ENCODE peak calls at places on chromosome 7, in five cellular contexts. R, B, Y, I and H are unnamed samples.

GRCh38 chr7:109282726-109283125 is 713.1 kb downstream of the DNAJB9 start:
- DNase-seq in R (no peak), I (no peak), B (no peak), Y (no peak), H (no peak)

GRCh38 chr7:2633538-2634264 is 1.9 kb downstream of the TTYH3 start:
- DNase-seq in B (peak), Y (no peak), R (no peak), I (peak), H (peak)

GRCh38 chr7:64516451-64516850 is 46.4 kb downstream of the ZNF680 start:
- DNase-seq in I (no peak), Y (no peak), B (no peak), R (no peak), H (no peak)

GRCh38 chr7:100503350-100503735 is 19.6 kb downstream of the NYAP1 start:
- DNase-seq in B (no peak), Y (no peak), I (peak), R (no peak), H (no peak)

GRCh38 chr7:10128748-10129147 is 844.9 kb upstream of the PHF14 start:
- DNase-seq in I (no peak), R (no peak), Y (peak), B (no peak), H (peak)

GRCh38 chr7:100895701-100895955 is at the start of gene ACHE:
- DNase-seq in Y (no peak), I (no peak), R (no peak), B (no peak), H (peak)

GRCh38 chr7:156558198-156558597 is 82.4 kb upstream of the RNF32 start:
- DNase-seq in I (no peak), R (no peak), Y (no peak), B (peak), H (no peak)

GRCh38 chr7:26789481-26790175 is 74.8 kb downstream of the SKAP2 start:
- DNase-seq in I (no peak), Y (no peak), B (no peak), R (no peak), H (no peak)

GRCh38 chr7:45682358-45682735 is 108.2 kb downstream of the ADCY1 start:
- DNase-seq in Y (no peak), B (no peak), R (no peak), I (no peak), H (no peak)
- TF ChIP-seq ESRRA in Y (no peak), B (no peak), R (no peak), I (no peak), H (no peak)

DNA sequence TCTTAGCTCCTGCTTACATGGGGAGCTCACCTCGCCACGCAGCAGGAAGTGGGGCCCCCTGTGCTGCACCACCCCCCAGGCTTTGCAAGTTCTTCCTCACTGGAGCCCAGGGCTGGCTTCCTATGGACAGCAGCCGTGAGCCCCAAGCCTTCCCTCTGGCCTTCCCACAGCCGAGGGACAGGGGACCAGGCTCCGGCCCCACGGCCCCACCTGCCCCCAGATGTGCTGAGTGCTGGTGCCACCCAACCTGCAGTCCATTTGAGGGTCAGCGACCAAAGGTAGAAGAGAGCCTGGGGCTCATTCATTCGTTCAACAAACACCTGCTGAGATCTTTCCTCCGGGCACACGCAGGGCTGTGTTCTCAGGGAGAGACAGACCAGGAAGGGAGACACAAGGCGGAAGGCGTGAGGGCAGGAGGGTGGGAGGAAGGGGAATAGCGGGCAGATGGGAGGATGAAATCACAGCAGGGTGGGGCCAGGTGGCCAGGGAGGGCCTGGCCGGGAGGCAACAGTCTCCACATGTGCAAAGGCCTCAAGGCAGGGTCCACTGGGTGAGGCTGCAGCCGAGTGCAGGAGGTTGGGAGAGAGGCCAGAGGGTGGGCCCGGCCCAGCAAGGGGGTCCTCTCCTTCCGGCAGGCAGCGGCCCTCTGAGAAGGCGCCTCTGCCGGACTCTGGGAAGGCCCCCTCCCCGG is 100.1 kb downstream of the FOXL3 start:
- DNase-seq in R (no peak), I (no peak), B (no peak), Y (peak), H (no peak)
- TF ChIP-seq ESRRA in R (no peak), I (no peak), B (no peak), Y (no peak), H (no peak)

GRCh38 chr7:8178353-8178752 is 83.6 kb downstream of the ICA1 start:
- DNase-seq in R (no peak), Y (no peak), I (no peak), B (no peak), H (no peak)
- TF ChIP-seq ESRRA in R (no peak), Y (no peak), I (no peak), B (no peak), H (no peak)

DNA sequence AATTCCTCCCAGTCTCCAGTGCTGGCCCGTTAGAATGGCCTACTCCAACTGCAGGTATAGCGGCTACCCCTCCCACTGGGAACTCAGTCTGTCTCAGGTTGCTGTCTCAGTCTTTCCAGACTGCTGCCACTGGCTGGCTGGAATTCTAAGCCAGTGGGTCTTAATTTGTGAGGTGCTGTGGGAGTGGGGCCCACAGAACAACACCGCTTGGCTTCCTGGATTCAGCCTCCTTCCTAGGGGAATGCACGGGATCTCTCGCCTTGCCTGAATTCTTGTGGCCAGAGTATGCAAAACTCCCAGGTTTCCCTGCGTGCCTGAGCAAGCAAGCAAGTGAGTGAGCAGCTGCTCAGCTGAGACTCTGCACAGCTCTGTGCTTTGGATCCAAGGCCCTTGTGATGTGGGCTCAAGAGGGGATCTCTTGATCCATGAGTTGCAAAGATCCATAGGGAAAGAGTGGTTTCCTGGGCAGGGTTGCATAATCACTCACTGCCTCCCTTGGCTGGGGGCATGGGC is 41.5 kb upstream of the GPR141 start:
- DNase-seq in B (no peak), I (no peak), Y (no peak), R (no peak), H (no peak)
- TF ChIP-seq ESRRA in B (no peak), I (no peak), Y (no peak), R (no peak), H (no peak)

DNA sequence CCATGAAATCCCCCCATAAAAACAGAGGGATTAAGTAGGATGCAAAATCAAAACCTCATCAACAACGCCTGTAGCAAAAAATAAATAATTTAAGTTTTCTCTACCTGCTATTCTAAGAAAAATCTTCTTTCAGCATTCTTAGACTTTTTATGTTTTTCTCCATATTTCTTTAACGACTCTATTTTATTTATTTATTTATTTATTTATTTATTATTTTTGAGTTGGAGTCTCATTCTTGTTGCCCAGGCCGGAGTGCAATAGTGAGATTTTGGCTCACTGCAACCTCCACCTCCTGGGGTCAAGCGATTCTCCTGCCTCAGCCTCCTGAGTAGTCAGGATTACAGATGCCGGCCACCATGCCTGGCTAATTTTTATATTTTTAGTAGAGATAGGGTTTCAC is 192.5 kb downstream of the SEMA3E start:
- DNase-seq in R (no peak), I (no peak), Y (no peak), B (no peak), H (no peak)
- TF ChIP-seq ESRRA in R (no peak), I (no peak), Y (no peak), B (no peak), H (no peak)

GRCh38 chr7:29397398-29397797 is 166.2 kb upstream of the PRR15 start:
- DNase-seq in I (no peak), B (no peak), R (no peak), Y (no peak), H (no peak)

GRCh38 chr7:29405891-29406290 is 157.7 kb upstream of the PRR15 start:
- DNase-seq in B (no peak), Y (no peak), I (peak), R (no peak), H (no peak)

GRCh38 chr7:29400435-29400834 is 163.2 kb upstream of the PRR15 start:
- DNase-seq in B (no peak), I (no peak), Y (no peak), R (no peak), H (no peak)

GRCh38 chr7:29398011-29398410 is 165.6 kb upstream of the PRR15 start:
- DNase-seq in R (no peak), B (no peak), Y (no peak), I (no peak), H (no peak)

DNA sequence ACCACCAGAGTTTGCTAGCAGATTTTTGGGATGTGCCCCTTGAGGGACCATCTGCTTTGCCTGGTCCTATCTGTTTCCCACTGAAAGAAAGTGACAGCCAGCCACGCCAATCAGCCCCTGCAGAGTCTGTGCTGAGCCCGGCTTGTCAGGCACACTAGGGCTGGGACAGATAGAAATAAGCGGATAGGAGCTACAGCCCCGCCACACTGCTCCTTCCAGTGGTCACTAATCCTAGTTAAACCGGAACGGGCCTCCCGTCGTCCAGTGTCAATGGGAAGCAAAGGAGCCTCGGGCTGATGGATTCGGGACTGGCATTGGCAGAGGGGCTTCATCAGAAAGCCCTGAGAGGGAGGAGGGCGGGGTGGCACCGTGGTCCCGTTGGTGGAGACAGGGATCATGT is 161.8 kb upstream of the PRR15 start:
- DNase-seq in R (no peak), Y (no peak), I (no peak), B (no peak), H (no peak)
- TF ChIP-seq ESRRA in R (no peak), Y (no peak), I (no peak), B (no peak), H (no peak)